ENCODE peak calls at places on chromosomes 16 and 17, in nine cellular contexts. W is GM23338, V is AG10803, U is coronary artery, J is caudate nucleus, G is PC-3, X is brain microvascular endothelial cell, S is BE2C, L is WTC11. A is an unnamed sample.
A peak's percentile ranks its signal among the peaks of the same experiment; 100 is the strongest.

GRCh38 chr17:49218941-49219913 is 8.7 kb downstream of the ABI3 start:
- DNase-seq in W (peak; percentile 64), V (no peak), U (no peak), J (no peak), G (no peak), X (no peak), S (peak; percentile 40), L (peak; percentile 66), A (peak; percentile 61)

GRCh38 chr17:34883106-34884000 is 77.9 kb downstream of the CCT6B start:
- DNase-seq in W (peak; percentile 11), V (no peak), U (no peak), J (no peak), G (no peak), X (no peak), S (no peak), L (peak; percentile 26), A (no peak)

GRCh38 chr16:13439766-13440165 is 480.2 kb upstream of the ERCC4 start:
- DNase-seq in W (no peak), V (no peak), U (no peak), J (no peak), G (no peak), X (no peak), S (no peak), L (no peak), A (no peak)

GRCh38 chr17:70184770-70185169 is 15.4 kb downstream of the KCNJ2 start:
- DNase-seq in W (no peak), V (peak; percentile 60), U (no peak), J (no peak), G (peak; percentile 88), X (peak; percentile 55), S (no peak), L (no peak), A (no peak)

GRCh38 chr17:74677558-74678466 is 34.9 kb downstream of the CD300LF start:
- DNase-seq in W (peak; percentile 46), V (peak; percentile 7), U (peak; percentile 72), J (no peak), G (peak; percentile 24), X (no peak), S (peak; percentile 85), L (no peak), A (peak; percentile 77)

GRCh38 chr16:88817785-88818609 is 6.3 kb upstream of the APRT start:
- DNase-seq in W (no peak), V (no peak), U (no peak), J (no peak), G (no peak), X (peak; percentile 8), S (no peak), L (no peak), A (no peak)

GRCh38 chr16:70465999-70466811 is 11.8 kb downstream of the FCSK start:
- DNase-seq in W (no peak), V (no peak), U (no peak), J (no peak), G (no peak), X (no peak), S (no peak), L (no peak), A (no peak)

GRCh38 chr17:34313164-34313563 is 6.1 kb upstream of the CCL8 start:
- DNase-seq in W (no peak), V (peak; percentile 89), U (no peak), J (no peak), G (no peak), X (no peak), S (no peak), L (no peak), A (no peak)

GRCh38 chr17:46126840-46127239 is 66.4 kb downstream of the KANSL1 start:
- DNase-seq in W (no peak), V (no peak), U (no peak), J (no peak), G (no peak), X (no peak), S (no peak), L (no peak), A (no peak)

GRCh38 chr17:55762086-55762858 is 11.4 kb downstream of the PCTP start:
- DNase-seq in W (no peak), V (no peak), U (no peak), J (no peak), G (no peak), X (no peak), S (no peak), L (no peak), A (no peak)

GRCh38 chr16:87457724-87458423 is 35.0 kb downstream of the ZCCHC14 start:
- DNase-seq in W (no peak), V (peak; percentile 99), U (no peak), J (no peak), G (peak; percentile 94), X (peak; percentile 91), S (no peak), L (no peak), A (peak; percentile 58)

GRCh38 chr17:20092292-20092867 is 83.2 kb downstream of the SPECC1 start:
- DNase-seq in W (no peak), V (no peak), U (no peak), J (no peak), G (peak; percentile 18), X (no peak), S (no peak), L (no peak), A (no peak)

GRCh38 chr16:4859900-4860255 is 12.6 kb downstream of the UBN1 start:
- DNase-seq in W (no peak), V (no peak), U (peak; percentile 60), J (no peak), G (peak; percentile 66), X (peak; percentile 39), S (no peak), L (no peak), A (no peak)

GRCh38 chr17:29376667-29377268 is 13.4 kb upstream of the TAOK1 start:
- DNase-seq in W (peak; percentile 16), V (peak; percentile 70), U (no peak), J (peak; percentile 79), G (no peak), X (peak; percentile 90), S (peak; percentile 24), L (no peak), A (no peak)

GRCh38 chr17:81064746-81065475 is 30.0 kb downstream of the BAIAP2 start:
- DNase-seq in W (no peak), V (peak; percentile 58), U (no peak), J (no peak), G (no peak), X (peak; percentile 61), S (no peak), L (no peak), A (no peak)

GRCh38 chr17:77535892-77536291 is 395.1 kb downstream of the SEC14L1 start:
- DNase-seq in W (no peak), V (no peak), U (peak; percentile 5), J (no peak), G (no peak), X (no peak), S (no peak), L (no peak), A (no peak)

A was measured in SK-N-SH.